ENCODE peak calls at places on chromosomes 4 and X, in nine cellular contexts. One of them, this sample, is unnamed.

GRCh38 chrX:153766871-153767673 is 3.0 kb downstream of the PLXNB3 start:
- DNase-seq in IMR-90: no peak
- DNase-seq in mesenchymal stem cell: no peak
- DNase-seq in Karpas-422: no peak
- DNase-seq in H9: peak
- DNase-seq in neural progenitor cell: no peak
- DNase-seq in fibroblast of lung: no peak
- DNase-seq in GM12878: no peak
- DNase-seq in MM.1S: no peak
- DNase-seq in this sample: no peak

GRCh38 chr4:8595237-8596087 is 2.9 kb downstream of the CPZ start:
- DNase-seq in Karpas-422: no peak
- DNase-seq in IMR-90: no peak
- DNase-seq in mesenchymal stem cell: no peak
- DNase-seq in fibroblast of lung: peak
- DNase-seq in neural progenitor cell: no peak
- DNase-seq in MM.1S: no peak
- DNase-seq in GM12878: no peak
- DNase-seq in H9: no peak
- DNase-seq in this sample: no peak

GRCh38 chr4:24001486-24001885 is 111.6 kb upstream of the PPARGC1A start:
- DNase-seq in fibroblast of lung: no peak
- DNase-seq in GM12878: no peak
- DNase-seq in H9: no peak
- DNase-seq in MM.1S: no peak
- DNase-seq in IMR-90: no peak
- DNase-seq in mesenchymal stem cell: no peak
- DNase-seq in Karpas-422: no peak
- DNase-seq in neural progenitor cell: no peak
- DNase-seq in this sample: no peak

GRCh38 chrX:136214551-136214950 is 36.6 kb downstream of the MAP7D3 start:
- DNase-seq in Karpas-422: no peak
- DNase-seq in IMR-90: peak
- DNase-seq in mesenchymal stem cell: peak
- DNase-seq in GM12878: no peak
- DNase-seq in H9: no peak
- DNase-seq in fibroblast of lung: peak
- DNase-seq in MM.1S: no peak
- DNase-seq in neural progenitor cell: no peak
- DNase-seq in this sample: peak

GRCh38 chr4:102869569-102870227 is 906 bp downstream of the CISD2 start:
- DNase-seq in IMR-90: peak
- DNase-seq in mesenchymal stem cell: no peak
- DNase-seq in neural progenitor cell: no peak
- DNase-seq in Karpas-422: peak
- DNase-seq in H9: no peak
- DNase-seq in fibroblast of lung: no peak
- DNase-seq in MM.1S: no peak
- DNase-seq in GM12878: no peak
- DNase-seq in this sample: no peak

GRCh38 chrX:77442728-77443127 is 4.5 kb upstream of the FGF16 start:
- DNase-seq in fibroblast of lung: peak
- DNase-seq in IMR-90: peak
- DNase-seq in GM12878: no peak
- DNase-seq in neural progenitor cell: no peak
- DNase-seq in Karpas-422: no peak
- DNase-seq in MM.1S: no peak
- DNase-seq in H9: no peak
- DNase-seq in mesenchymal stem cell: peak
- DNase-seq in this sample: peak

GRCh38 chr4:52377563-52377962 is 281.5 kb downstream of the USP46 start:
- DNase-seq in H9: peak
- DNase-seq in GM12878: no peak
- DNase-seq in IMR-90: no peak
- DNase-seq in neural progenitor cell: peak
- DNase-seq in mesenchymal stem cell: no peak
- DNase-seq in MM.1S: no peak
- DNase-seq in fibroblast of lung: no peak
- DNase-seq in Karpas-422: no peak
- DNase-seq in this sample: no peak

GRCh38 chrX:102654696-102655095 is 3.4 kb downstream of the GPRASP1 start:
- DNase-seq in IMR-90: no peak
- DNase-seq in MM.1S: no peak
- DNase-seq in neural progenitor cell: no peak
- DNase-seq in mesenchymal stem cell: no peak
- DNase-seq in H9: no peak
- DNase-seq in GM12878: no peak
- DNase-seq in Karpas-422: no peak
- DNase-seq in fibroblast of lung: no peak
- DNase-seq in this sample: no peak

GRCh38 chrX:10156199-10157031 is at the start of gene CLCN4:
- DNase-seq in mesenchymal stem cell: peak
- DNase-seq in GM12878: no peak
- DNase-seq in Karpas-422: peak
- DNase-seq in fibroblast of lung: peak
- DNase-seq in neural progenitor cell: peak
- DNase-seq in MM.1S: no peak
- DNase-seq in H9: peak
- DNase-seq in IMR-90: no peak
- DNase-seq in this sample: peak

GRCh38 chrX:136687457-136687856 is 39.5 kb downstream of the CD40LG start:
- DNase-seq in fibroblast of lung: no peak
- DNase-seq in neural progenitor cell: no peak
- DNase-seq in MM.1S: no peak
- DNase-seq in GM12878: no peak
- DNase-seq in IMR-90: no peak
- DNase-seq in H9: no peak
- DNase-seq in Karpas-422: no peak
- DNase-seq in mesenchymal stem cell: no peak
- DNase-seq in this sample: no peak

GRCh38 chr4:22595684-22596083 is 79.8 kb upstream of the ADGRA3 start:
- DNase-seq in mesenchymal stem cell: no peak
- DNase-seq in Karpas-422: no peak
- DNase-seq in fibroblast of lung: peak
- DNase-seq in H9: no peak
- DNase-seq in MM.1S: no peak
- DNase-seq in GM12878: peak
- DNase-seq in neural progenitor cell: no peak
- DNase-seq in IMR-90: no peak
- DNase-seq in this sample: no peak

GRCh38 chrX:119826399-119826959 is 26.3 kb downstream of the UPF3B start:
- DNase-seq in MM.1S: no peak
- DNase-seq in IMR-90: peak
- DNase-seq in GM12878: no peak
- DNase-seq in H9: no peak
- DNase-seq in neural progenitor cell: no peak
- DNase-seq in fibroblast of lung: peak
- DNase-seq in mesenchymal stem cell: peak
- DNase-seq in Karpas-422: no peak
- DNase-seq in this sample: peak

GRCh38 chr4:188971125-188971524 is 831.9 kb downstream of the TRIML1 start:
- DNase-seq in MM.1S: peak
- DNase-seq in H9: no peak
- DNase-seq in mesenchymal stem cell: no peak
- DNase-seq in fibroblast of lung: peak
- DNase-seq in IMR-90: peak
- DNase-seq in Karpas-422: peak
- DNase-seq in GM12878: no peak
- DNase-seq in neural progenitor cell: no peak
- DNase-seq in this sample: peak

GRCh38 chrX:153522259-153522658 is 4.8 kb downstream of the ATP2B3 start:
- DNase-seq in mesenchymal stem cell: no peak
- DNase-seq in GM12878: no peak
- DNase-seq in MM.1S: no peak
- DNase-seq in H9: peak
- DNase-seq in IMR-90: no peak
- DNase-seq in Karpas-422: no peak
- DNase-seq in neural progenitor cell: no peak
- DNase-seq in fibroblast of lung: no peak
- DNase-seq in this sample: no peak

DNA sequence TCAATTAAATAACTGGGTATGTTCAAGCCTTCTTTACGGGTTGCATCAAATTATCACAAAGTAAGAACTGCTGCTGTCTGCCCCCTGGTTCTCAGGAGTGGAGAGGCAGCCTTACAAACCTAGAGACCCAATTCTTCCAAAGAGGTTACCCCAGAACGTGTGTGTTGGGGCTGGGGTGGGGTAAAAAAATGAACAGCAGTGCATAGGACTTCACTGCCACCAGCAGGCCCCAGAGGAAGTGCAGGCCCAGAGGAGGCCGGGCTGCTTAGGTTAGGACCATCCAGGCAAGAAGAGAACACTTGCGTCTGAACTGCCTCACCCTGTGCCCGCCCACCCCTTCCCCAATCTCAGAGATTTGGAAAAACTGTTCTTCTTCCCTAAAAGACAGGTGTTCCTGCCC is 1.5 kb upstream of the NWD2 start:
- DNase-seq in mesenchymal stem cell: no peak
- DNase-seq in Karpas-422: peak
- DNase-seq in fibroblast of lung: no peak
- DNase-seq in IMR-90: no peak
- DNase-seq in H9: peak
- DNase-seq in MM.1S: no peak
- DNase-seq in GM12878: no peak
- DNase-seq in neural progenitor cell: peak
- DNase-seq in this sample: no peak
- H3K9ac ChIP-seq in mesenchymal stem cell: no peak
- H3K9ac ChIP-seq in Karpas-422: no peak
- H3K9ac ChIP-seq in fibroblast of lung: no peak
- H3K9ac ChIP-seq in IMR-90: no peak
- H3K9ac ChIP-seq in H9: no peak
- H3K9ac ChIP-seq in MM.1S: no peak
- H3K9ac ChIP-seq in GM12878: no peak
- H3K9ac ChIP-seq in neural progenitor cell: no peak
- H3K9ac ChIP-seq in this sample: no peak

GRCh38 chr4:37822220-37822619 is 4.3 kb upstream of the PGM2 start:
- DNase-seq in IMR-90: no peak
- DNase-seq in H9: no peak
- DNase-seq in fibroblast of lung: no peak
- DNase-seq in Karpas-422: no peak
- DNase-seq in GM12878: no peak
- DNase-seq in neural progenitor cell: no peak
- DNase-seq in mesenchymal stem cell: no peak
- DNase-seq in MM.1S: no peak
- DNase-seq in this sample: no peak

GRCh38 chr4:37812713-37813112 is 13.8 kb upstream of the PGM2 start:
- DNase-seq in Karpas-422: no peak
- DNase-seq in fibroblast of lung: peak
- DNase-seq in MM.1S: no peak
- DNase-seq in neural progenitor cell: no peak
- DNase-seq in mesenchymal stem cell: peak
- DNase-seq in IMR-90: peak
- DNase-seq in GM12878: no peak
- DNase-seq in H9: no peak
- DNase-seq in this sample: peak

GRCh38 chr4:37816006-37816405 is 10.5 kb upstream of the PGM2 start:
- DNase-seq in Karpas-422: no peak
- DNase-seq in H9: no peak
- DNase-seq in mesenchymal stem cell: no peak
- DNase-seq in MM.1S: no peak
- DNase-seq in GM12878: no peak
- DNase-seq in fibroblast of lung: no peak
- DNase-seq in IMR-90: no peak
- DNase-seq in neural progenitor cell: no peak
- DNase-seq in this sample: no peak

GRCh38 chr4:37815591-37815990 is 10.9 kb upstream of the PGM2 start:
- DNase-seq in MM.1S: no peak
- DNase-seq in IMR-90: no peak
- DNase-seq in mesenchymal stem cell: no peak
- DNase-seq in GM12878: no peak
- DNase-seq in Karpas-422: no peak
- DNase-seq in neural progenitor cell: no peak
- DNase-seq in fibroblast of lung: no peak
- DNase-seq in H9: no peak
- DNase-seq in this sample: no peak

DNA sequence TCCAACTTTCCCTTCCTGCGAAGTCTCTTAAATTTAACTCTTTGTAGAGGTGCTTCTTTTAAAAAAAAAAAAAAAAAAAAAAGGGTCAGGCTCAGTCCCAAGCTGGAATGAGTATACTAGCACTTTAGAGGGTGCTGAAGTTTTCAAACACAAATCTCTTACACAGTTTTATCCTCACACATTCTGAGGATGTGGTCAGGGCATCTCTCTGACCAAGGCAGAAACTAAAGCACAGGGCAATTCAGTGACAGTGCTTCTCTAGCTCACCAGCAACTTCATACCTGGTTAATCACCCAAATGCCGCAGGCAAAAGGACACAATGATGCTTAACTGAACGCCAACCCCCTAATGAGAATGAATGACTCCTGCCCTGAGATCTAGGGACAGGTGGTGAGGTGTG is 9.8 kb upstream of the PGM2 start:
- DNase-seq in IMR-90: no peak
- DNase-seq in Karpas-422: no peak
- DNase-seq in H9: no peak
- DNase-seq in MM.1S: no peak
- DNase-seq in GM12878: no peak
- DNase-seq in neural progenitor cell: no peak
- DNase-seq in fibroblast of lung: no peak
- DNase-seq in mesenchymal stem cell: no peak
- DNase-seq in this sample: no peak
- H2AFZ ChIP-seq in IMR-90: peak
- H2AFZ ChIP-seq in Karpas-422: no peak
- H2AFZ ChIP-seq in H9: no peak
- H2AFZ ChIP-seq in MM.1S: no peak
- H2AFZ ChIP-seq in GM12878: no peak
- H2AFZ ChIP-seq in neural progenitor cell: no peak
- H2AFZ ChIP-seq in fibroblast of lung: no peak
- H2AFZ ChIP-seq in mesenchymal stem cell: no peak
- H2AFZ ChIP-seq in this sample: no peak

DNA sequence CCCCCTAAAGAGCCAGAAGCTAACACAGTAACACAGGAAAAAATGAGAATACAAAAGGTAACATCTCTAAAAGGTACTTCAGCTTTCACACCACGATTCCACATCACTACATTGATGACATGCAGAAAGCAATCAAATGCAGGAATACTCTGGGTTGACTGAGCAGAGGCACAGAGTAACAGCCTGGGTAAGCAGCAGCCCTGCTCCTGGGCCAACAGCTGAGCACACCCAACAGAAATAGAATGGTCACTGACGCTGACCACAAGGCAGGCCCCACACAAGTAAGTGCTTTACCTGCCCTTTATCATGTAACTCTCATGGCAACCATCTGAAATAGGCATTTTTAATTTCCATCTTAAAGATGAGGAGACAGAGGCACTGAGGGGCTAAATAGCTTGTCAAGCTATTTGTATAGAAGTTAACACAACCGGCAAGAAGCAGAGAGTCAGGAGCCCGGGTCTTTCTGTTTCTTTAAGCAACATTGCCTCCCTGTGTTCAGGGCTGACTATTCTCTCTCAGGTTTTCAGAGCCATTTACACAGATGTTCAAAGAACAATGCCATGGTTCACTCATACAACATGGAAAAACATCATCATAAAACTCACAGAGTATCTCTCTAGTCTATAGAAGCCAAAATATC is 168.9 kb downstream of the ZNF674 start:
- DNase-seq in mesenchymal stem cell: peak
- DNase-seq in H9: peak
- DNase-seq in neural progenitor cell: peak
- DNase-seq in IMR-90: peak
- DNase-seq in GM12878: no peak
- DNase-seq in MM.1S: peak
- DNase-seq in Karpas-422: peak
- DNase-seq in fibroblast of lung: peak
- DNase-seq in this sample: peak
- H3K9ac ChIP-seq in mesenchymal stem cell: peak
- H3K9ac ChIP-seq in H9: no peak
- H3K9ac ChIP-seq in neural progenitor cell: no peak
- H3K9ac ChIP-seq in IMR-90: no peak
- H3K9ac ChIP-seq in GM12878: no peak
- H3K9ac ChIP-seq in MM.1S: no peak
- H3K9ac ChIP-seq in Karpas-422: no peak
- H3K9ac ChIP-seq in fibroblast of lung: no peak
- H3K9ac ChIP-seq in this sample: no peak

GRCh38 chr4:40288547-40288946 is 46.6 kb upstream of the CHRNA9 start:
- DNase-seq in H9: no peak
- DNase-seq in MM.1S: no peak
- DNase-seq in fibroblast of lung: no peak
- DNase-seq in mesenchymal stem cell: no peak
- DNase-seq in IMR-90: no peak
- DNase-seq in neural progenitor cell: no peak
- DNase-seq in GM12878: no peak
- DNase-seq in Karpas-422: peak
- DNase-seq in this sample: no peak
- H2AFZ ChIP-seq in H9: no peak
- H2AFZ ChIP-seq in MM.1S: no peak
- H2AFZ ChIP-seq in fibroblast of lung: no peak
- H2AFZ ChIP-seq in mesenchymal stem cell: no peak
- H2AFZ ChIP-seq in IMR-90: no peak
- H2AFZ ChIP-seq in neural progenitor cell: no peak
- H2AFZ ChIP-seq in GM12878: no peak
- H2AFZ ChIP-seq in Karpas-422: peak
- H2AFZ ChIP-seq in this sample: no peak